ENCODE peak calls at places on chromosomes 7 and 10, in five cellular contexts. N, T, Z, L and Q are unnamed samples.

GRCh38 chr10:131216681-131217230 is 94.8 kb downstream of the TCERG1L start:
- DNase-seq in N (no peak), T (no peak), Z (no peak), L (no peak), Q (no peak)

GRCh38 chr10:115931301-115931700 is 341.7 kb downstream of the GFRA1 start:
- DNase-seq in N (no peak), T (no peak), Z (no peak), L (no peak), Q (no peak)

GRCh38 chr7:51186531-51186930 is 130.1 kb downstream of the COBL start:
- DNase-seq in N (no peak), T (peak), Z (peak), L (no peak), Q (no peak)

GRCh38 chr7:111486472-111487142 is 75.7 kb downstream of the IMMP2L start:
- DNase-seq in N (peak), T (peak), Z (peak), L (no peak), Q (peak)

GRCh38 chr7:140625908-140626868 is 14.4 kb downstream of the DENND2A start:
- DNase-seq in N (no peak), T (peak), Z (peak), L (peak), Q (peak)

GRCh38 chr7:1968397-1969111 is 264.2 kb downstream of the MAD1L1 start:
- DNase-seq in N (no peak), T (no peak), Z (no peak), L (no peak), Q (no peak)

GRCh38 chr10:119667562-119668328 is 16.6 kb downstream of the BAG3 start:
- DNase-seq in N (peak), T (peak), Z (peak), L (no peak), Q (peak)

GRCh38 chr7:103143865-103144264 is 5.0 kb downstream of the NAPEPLD start:
- DNase-seq in N (no peak), T (no peak), Z (no peak), L (no peak), Q (no peak)

GRCh38 chr7:4837814-4838625 is 23.8 kb downstream of the PAPOLB start:
- DNase-seq in N (no peak), T (no peak), Z (no peak), L (no peak), Q (peak)

GRCh38 chr7:51327287-51327717 is 10.7 kb upstream of the COBL start:
- DNase-seq in N (no peak), T (no peak), Z (no peak), L (peak), Q (no peak)

GRCh38 chr7:29379551-29379950 is 184.1 kb upstream of the PRR15 start:
- DNase-seq in N (no peak), T (no peak), Z (no peak), L (no peak), Q (no peak)

GRCh38 chr7:18530224-18531179 is 35.0 kb downstream of the HDAC9 start:
- DNase-seq in N (no peak), T (no peak), Z (no peak), L (no peak), Q (no peak)

GRCh38 chr7:2048006-2048405 is 184.7 kb downstream of the MAD1L1 start:
- DNase-seq in N (no peak), T (no peak), Z (no peak), L (no peak), Q (no peak)

DNA sequence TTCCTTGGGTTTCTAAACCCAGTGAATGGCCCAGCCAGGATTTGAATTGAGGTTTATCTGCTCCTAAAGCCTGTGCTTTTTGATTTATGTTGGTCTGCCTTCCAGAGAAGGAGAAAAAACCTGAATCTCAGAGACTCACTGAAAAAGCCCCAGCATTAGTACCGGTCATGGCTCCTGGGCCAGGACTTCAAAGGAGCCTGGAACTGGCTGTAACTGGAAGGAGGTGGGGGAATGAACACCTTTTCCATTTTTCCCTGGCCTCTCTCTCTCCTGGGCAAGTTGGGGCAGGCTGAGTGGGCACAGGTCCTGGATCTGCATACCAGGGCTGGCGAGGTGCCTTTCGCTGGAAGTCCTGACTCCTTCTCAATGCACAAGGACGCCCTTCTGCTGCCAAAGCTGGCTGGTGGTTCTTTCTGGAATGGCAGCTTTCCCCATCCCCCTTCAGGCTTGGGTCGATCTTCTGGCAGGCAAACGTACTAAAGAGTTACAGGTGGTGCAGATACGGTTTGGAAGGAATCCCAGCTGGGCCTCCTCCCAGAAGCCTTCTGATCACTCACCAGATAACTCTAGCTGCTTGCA is 268.2 kb downstream of the PTEN start:
- DNase-seq in N (no peak), T (no peak), Z (no peak), L (peak), Q (no peak)
- H2AFZ ChIP-seq in N (no peak), T (no peak), Z (peak), L (no peak), Q (no peak)

DNA sequence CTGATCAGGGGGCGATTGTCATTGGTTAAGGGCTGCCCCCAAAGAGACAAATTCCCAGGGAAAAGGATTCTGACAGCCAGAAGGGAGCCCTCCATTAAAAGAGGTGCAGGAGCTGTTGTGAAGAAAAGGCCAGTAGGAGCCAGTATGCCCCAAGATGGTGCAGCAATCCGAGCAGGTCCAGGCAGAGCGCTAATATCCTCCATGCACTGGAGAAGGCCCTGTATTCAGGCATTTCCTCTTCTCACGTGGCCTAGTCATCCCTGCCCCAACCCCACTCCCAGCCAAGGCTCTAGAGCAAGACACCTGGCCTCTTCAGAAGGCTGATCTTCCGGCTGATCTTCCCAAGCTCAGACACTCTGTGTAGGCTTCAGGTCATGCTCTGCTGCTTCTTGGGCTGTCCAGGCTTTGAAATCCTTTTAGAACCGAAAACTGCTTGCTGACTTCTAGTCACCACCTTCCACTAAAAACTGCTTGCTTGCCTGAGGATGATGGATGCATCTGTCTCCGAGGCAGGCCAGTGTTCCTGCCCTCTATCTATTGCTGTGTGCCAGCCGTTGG is 77.4 kb downstream of the CYP26A1 start:
- DNase-seq in N (no peak), T (no peak), Z (no peak), L (no peak), Q (no peak)
- H2BK5ac ChIP-seq in N (no peak), T (no peak), Z (no peak), L (no peak), Q (peak)

GRCh38 chr7:105519353-105519752 is 2.7 kb downstream of the PUS7 start:
- DNase-seq in N (no peak), T (peak), Z (peak), L (no peak), Q (peak)

GRCh38 chr7:105521731-105522458 is at the start of gene PUS7:
- DNase-seq in N (peak), T (peak), Z (peak), L (peak), Q (peak)

GRCh38 chr7:105524840-105525239 is 2.8 kb upstream of the PUS7 start:
- DNase-seq in N (no peak), T (no peak), Z (no peak), L (no peak), Q (no peak)

DNA sequence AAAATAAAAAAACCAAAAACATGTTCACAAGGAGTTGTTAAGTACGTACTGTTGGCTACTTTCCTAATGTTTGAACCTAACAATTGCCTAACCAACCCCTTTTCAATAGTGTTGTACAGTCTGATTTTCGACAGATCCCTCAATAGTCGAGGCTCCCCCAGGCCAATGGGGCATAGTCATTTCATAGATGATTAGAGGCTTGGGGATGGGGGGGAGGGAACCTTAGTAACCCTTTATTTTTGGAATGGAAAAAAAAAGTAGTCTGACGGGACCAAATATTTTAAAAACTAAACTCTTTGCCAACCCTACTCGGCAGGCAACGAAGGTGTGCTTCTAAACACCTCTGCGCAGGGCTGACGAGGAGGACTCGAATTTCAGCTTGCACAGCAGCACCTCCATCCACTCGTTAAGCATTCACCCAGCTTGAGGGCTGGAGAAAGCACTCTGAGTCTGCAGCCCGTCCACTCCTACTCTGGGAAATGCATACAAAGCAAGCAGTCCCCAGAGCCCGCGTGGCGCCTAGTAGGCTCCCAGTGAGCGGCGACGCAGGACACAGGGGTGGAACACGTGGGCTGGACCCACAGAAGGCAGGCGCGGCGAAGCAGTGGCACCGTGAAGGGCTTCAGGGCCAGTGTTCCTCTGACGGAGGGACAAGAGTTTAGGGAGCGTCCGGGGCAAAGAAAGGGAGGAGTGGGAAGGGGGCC is 892 bp downstream of the PUS7 start:
- DNase-seq in N (peak), T (peak), Z (peak), L (peak), Q (peak)
- H2AFZ ChIP-seq in N (peak), T (peak), Z (peak), L (no peak), Q (peak)

GRCh38 chr7:157299317-157299612 is 37.5 kb upstream of the DNAJB6 start:
- DNase-seq in N (no peak), T (no peak), Z (no peak), L (no peak), Q (no peak)

GRCh38 chr7:157300406-157300770 is 36.4 kb upstream of the DNAJB6 start:
- DNase-seq in N (no peak), T (no peak), Z (no peak), L (no peak), Q (no peak)

GRCh38 chr7:157297071-157297638 is 39.6 kb upstream of the DNAJB6 start:
- DNase-seq in N (no peak), T (no peak), Z (no peak), L (no peak), Q (no peak)

GRCh38 chr7:157302314-157302711 is 34.5 kb upstream of the DNAJB6 start:
- DNase-seq in N (no peak), T (no peak), Z (peak), L (peak), Q (peak)

DNA sequence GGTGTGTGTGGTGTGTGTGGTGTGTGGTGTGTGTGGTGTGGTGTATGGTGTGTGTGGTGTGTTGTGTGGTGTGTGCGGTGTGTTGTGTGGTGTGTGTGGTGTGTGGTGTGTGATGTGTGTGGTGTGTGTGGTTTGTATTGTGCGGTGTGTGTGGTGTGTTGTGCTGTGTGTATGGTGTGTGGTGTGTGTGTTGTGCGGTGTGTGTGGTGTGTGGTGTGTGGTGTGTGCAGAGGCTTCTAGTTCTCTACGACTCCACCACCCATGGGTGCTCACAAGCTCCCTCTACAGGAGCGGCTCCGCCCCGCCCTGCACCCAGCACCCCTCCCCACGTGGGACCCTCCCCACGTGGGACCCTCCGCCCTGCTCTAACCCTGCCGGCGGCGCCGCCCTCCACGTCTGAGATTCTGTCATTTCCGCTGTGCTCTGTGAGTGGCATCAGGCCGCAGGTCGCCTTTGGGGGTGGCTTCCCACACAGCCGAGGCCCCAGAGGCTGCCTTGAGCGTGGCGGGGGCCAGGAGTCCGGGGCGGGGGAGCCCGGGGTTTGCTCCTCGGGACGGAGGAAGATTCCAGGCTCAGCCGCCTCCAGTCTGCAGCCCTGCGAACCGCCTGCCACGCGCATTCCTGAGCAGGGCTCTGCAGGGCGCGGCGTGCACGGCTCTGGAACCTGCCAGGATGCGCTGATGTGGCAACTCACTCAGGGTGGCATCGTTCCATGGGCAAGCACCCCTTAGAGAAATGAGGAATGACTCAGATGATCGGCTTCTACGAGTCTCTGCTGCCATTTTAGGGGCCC is 37.0 kb upstream of the DNAJB6 start:
- DNase-seq in N (no peak), T (no peak), Z (no peak), L (no peak), Q (no peak)
- H2BK5ac ChIP-seq in N (peak), T (no peak), Z (peak), L (no peak), Q (no peak)